ENCODE peak calls at places on chromosomes 4 and X, in five cellular contexts. L is AG20443, M is transverse colon, J is NCI-H2081, D is AG04450. X is an unnamed sample.

GRCh38 chrX:68842351-68842750 is 13.5 kb downstream of the EFNB1 start:
- DNase-seq in J (no peak), D (no peak), L (no peak), M (peak), X (no peak)

GRCh38 chr4:119872344-119873031 is 194.2 kb downstream of the MAD2L1 start:
- DNase-seq in M (no peak), J (no peak), D (no peak), L (no peak), X (no peak)

GRCh38 chrX:10597871-10598270 is 22.5 kb downstream of the MID1 start:
- DNase-seq in D (no peak), L (peak), M (no peak), J (peak), X (peak)

GRCh38 chrX:111131572-111131971 is 35.6 kb downstream of the PAK3 start:
- DNase-seq in L (no peak), J (no peak), M (no peak), D (no peak), X (no peak)

GRCh38 chrX:25976683-25977310 is 161.3 kb upstream of the MAGEB18 start:
- DNase-seq in J (no peak), M (no peak), L (no peak), D (no peak), X (no peak)

GRCh38 chr4:25588211-25588610 is 67.4 kb upstream of the SLC34A2 start:
- DNase-seq in L (no peak), M (no peak), D (no peak), J (no peak), X (no peak)

GRCh38 chr4:12846368-12846767 is 637.8 kb downstream of the RAB28 start:
- DNase-seq in J (peak), D (no peak), L (no peak), M (no peak), X (no peak)

GRCh38 chr4:6071959-6072720 is 53.9 kb upstream of the C4orf50 start:
- DNase-seq in D (no peak), J (peak), M (no peak), L (no peak), X (no peak)

GRCh38 chrX:120016068-120016441 is 61.4 kb downstream of the RHOXF2B start:
- DNase-seq in L (no peak), M (no peak), D (no peak), J (no peak), X (no peak)

GRCh38 chr4:6464842-6465588 is 7.4 kb downstream of the PPP2R2C start:
- DNase-seq in J (no peak), D (no peak), L (no peak), M (peak), X (no peak)

GRCh38 chrX:134990475-134991473 is at the start of gene SMIM10:
- DNase-seq in J (no peak), L (peak), D (no peak), M (peak), X (peak)

X was measured in AG08395.